ENCODE peak calls at places on chromosomes 13 and 19, in six cellular contexts. Y, X, S, G, P and M are unnamed samples.

GRCh38 chr13:75432811-75433244 is 49.1 kb downstream of the TBC1D4 start:
- DNase-seq in G (no peak), Y (peak; percentile 30), P (no peak), X (no peak), S (no peak), M (no peak)

GRCh38 chr13:46893221-46893620 is 3.6 kb downstream of the HTR2A start:
- DNase-seq in S (no peak), G (no peak), Y (no peak), X (no peak), P (no peak), M (no peak)

GRCh38 chr13:97380696-97381095 is 53.3 kb upstream of the RAP2A start:
- DNase-seq in G (no peak), Y (no peak), P (no peak), S (no peak), X (no peak), M (no peak)

GRCh38 chr19:34393031-34393430 is 11.2 kb upstream of the PDCD2L start:
- DNase-seq in Y (no peak), X (no peak), G (no peak), P (no peak), S (no peak), M (no peak)

GRCh38 chr19:5680437-5681368 is at the start of the genes HSD11B1L and MICOS13:
- DNase-seq in S (peak; percentile 98), G (peak; percentile 99), X (peak; percentile 97), P (peak; percentile 98), Y (peak; percentile 97), M (peak; percentile 98)

GRCh38 chr19:42095814-42096230 is 19.9 kb downstream of the ZNF574 start:
- DNase-seq in S (peak; percentile 50), Y (no peak), G (no peak), P (no peak), X (no peak), M (peak; percentile 43)

GRCh38 chr19:29587518-29587986 is 18.5 kb upstream of the POP4 start:
- DNase-seq in X (no peak), P (no peak), Y (peak; percentile 51), S (no peak), G (peak; percentile 94), M (no peak)

GRCh38 chr19:33428627-33429013 is 55.1 kb downstream of the CEBPG start:
- DNase-seq in X (no peak), G (no peak), Y (no peak), P (no peak), S (no peak), M (no peak)

GRCh38 chr13:102707465-102707864 is 12.6 kb upstream of the METTL21C start:
- DNase-seq in X (peak; percentile 44), P (no peak), Y (peak; percentile 84), G (peak; percentile 88), S (no peak), M (no peak)

GRCh38 chr13:102687520-102687919 is 7.3 kb downstream of the METTL21C start:
- DNase-seq in P (no peak), S (no peak), X (no peak), G (no peak), Y (no peak), M (no peak)

GRCh38 chr19:48755787-48756674 is 707 bp downstream of the FGF21 start:
- DNase-seq in G (no peak), S (no peak), X (no peak), P (no peak), Y (no peak), M (no peak)

GRCh38 chr13:43494206-43494605 is 292.6 kb downstream of the ENOX1 start:
- DNase-seq in S (no peak), Y (no peak), P (no peak), X (no peak), G (no peak), M (no peak)

GRCh38 chr13:30971575-30971974 is 39.1 kb downstream of the TEX26 start:
- DNase-seq in G (peak; percentile 24), X (no peak), Y (no peak), P (no peak), S (no peak), M (no peak)